ENCODE peak calls at places on chromosome 5, in six cellular contexts. R, H, F, B, Q and T are unnamed samples.

GRCh38 chr5:122151640-122152039 is 22.3 kb downstream of the ZNF474 start:
- DNase-seq in R (no peak), H (no peak), F (no peak), B (no peak), Q (no peak), T (no peak)

GRCh38 chr5:67639311-67639710 is 442.7 kb upstream of the CD180 start:
- DNase-seq in R (no peak), H (peak; percentile 15), F (no peak), B (no peak), Q (no peak), T (no peak)

GRCh38 chr5:9604416-9604815 is 25.7 kb downstream of the TAS2R1 start:
- DNase-seq in R (no peak), H (no peak), F (no peak), B (no peak), Q (no peak), T (no peak)

GRCh38 chr5:123449424-123449823 is 26.2 kb upstream of the CEP120 start:
- DNase-seq in R (no peak), H (no peak), F (no peak), B (no peak), Q (no peak), T (no peak)

GRCh38 chr5:143403607-143404415 is at the start of gene NR3C1:
- DNase-seq in R (peak; percentile 84), H (peak; percentile 66), F (peak; percentile 95), B (peak; percentile 88), Q (peak; percentile 81), T (peak; percentile 79)

GRCh38 chr5:125274211-125274610 is 527.8 kb upstream of the ZNF608 start:
- DNase-seq in R (no peak), H (no peak), F (no peak), B (no peak), Q (no peak), T (no peak)

GRCh38 chr5:80958611-80959010 is 1.6 kb upstream of the RASGRF2 start:
- DNase-seq in R (no peak), H (no peak), F (no peak), B (no peak), Q (no peak), T (no peak)

GRCh38 chr5:62698756-62699155 is 120.1 kb downstream of the LRRC70 start:
- DNase-seq in R (no peak), H (no peak), F (no peak), B (no peak), Q (no peak), T (no peak)

GRCh38 chr5:59538080-59538479 is 355.4 kb downstream of the PDE4D start:
- DNase-seq in R (no peak), H (no peak), F (no peak), B (no peak), Q (no peak), T (no peak)

GRCh38 chr5:81747030-81747429 is 3.9 kb downstream of the SSBP2 start:
- DNase-seq in R (no peak), H (no peak), F (no peak), B (no peak), Q (no peak), T (no peak)

GRCh38 chr5:112279082-112279481 is 140.0 kb downstream of the EPB41L4A start:
- DNase-seq in R (no peak), H (no peak), F (no peak), B (no peak), Q (no peak), T (no peak)

DNA sequence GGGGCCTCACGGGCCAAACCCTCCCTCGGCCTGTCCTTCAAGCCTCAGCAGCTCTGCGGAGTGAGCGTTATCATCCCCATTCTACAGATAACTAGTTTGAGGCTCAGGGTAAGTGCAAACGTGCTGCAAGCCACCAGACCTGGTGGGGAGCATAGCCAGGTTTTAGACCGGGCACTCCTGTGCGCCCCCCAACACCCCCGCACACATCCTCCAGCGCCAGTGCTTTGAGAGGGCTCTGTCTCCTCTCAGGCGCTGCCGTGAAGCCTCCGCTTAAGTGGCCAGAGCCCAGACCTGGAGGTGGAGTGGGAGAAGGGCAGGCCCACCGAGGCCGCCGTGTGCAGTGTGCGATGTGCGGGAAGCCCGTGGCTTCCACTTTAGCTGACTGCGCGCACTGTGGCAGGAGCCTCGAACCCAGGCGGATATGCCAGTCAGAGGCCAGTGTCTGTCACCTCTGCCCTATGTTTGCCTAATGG is 1.6 kb upstream of the MGAT1 start:
- DNase-seq in R (no peak), H (no peak), F (no peak), B (no peak), Q (no peak), T (no peak)
- H3K4me3 ChIP-seq in R (peak overlapping the region; percentile 98), H (peak overlapping the region; percentile 84), F (peak overlapping the region; percentile 87), B (peak overlapping the region; percentile 81), Q (no peak overlapping the region), T (peak overlapping the region; percentile 88)

GRCh38 chr5:56815657-56816545 is 552 bp downstream of the MAP3K1 start:
- DNase-seq in R (peak; percentile 33), H (peak; percentile 46), F (peak; percentile 65), B (peak; percentile 34), Q (peak; percentile 36), T (no peak)

GRCh38 chr5:56816546-56817081 is 1.3 kb downstream of the MAP3K1 start:
- DNase-seq in R (peak; percentile 50), H (peak; percentile 89), F (peak; percentile 82), B (peak; percentile 60), Q (peak; percentile 28), T (peak; percentile 46)

GRCh38 chr5:56813302-56813701 is 2.0 kb upstream of the MAP3K1 start:
- DNase-seq in R (no peak), H (no peak), F (no peak), B (no peak), Q (no peak), T (no peak)

GRCh38 chr5:56814963-56815656 is at the start of gene MAP3K1:
- DNase-seq in R (peak; percentile 57), H (peak; percentile 69), F (peak; percentile 84), B (peak; percentile 94), Q (peak; percentile 74), T (peak; percentile 76)

DNA sequence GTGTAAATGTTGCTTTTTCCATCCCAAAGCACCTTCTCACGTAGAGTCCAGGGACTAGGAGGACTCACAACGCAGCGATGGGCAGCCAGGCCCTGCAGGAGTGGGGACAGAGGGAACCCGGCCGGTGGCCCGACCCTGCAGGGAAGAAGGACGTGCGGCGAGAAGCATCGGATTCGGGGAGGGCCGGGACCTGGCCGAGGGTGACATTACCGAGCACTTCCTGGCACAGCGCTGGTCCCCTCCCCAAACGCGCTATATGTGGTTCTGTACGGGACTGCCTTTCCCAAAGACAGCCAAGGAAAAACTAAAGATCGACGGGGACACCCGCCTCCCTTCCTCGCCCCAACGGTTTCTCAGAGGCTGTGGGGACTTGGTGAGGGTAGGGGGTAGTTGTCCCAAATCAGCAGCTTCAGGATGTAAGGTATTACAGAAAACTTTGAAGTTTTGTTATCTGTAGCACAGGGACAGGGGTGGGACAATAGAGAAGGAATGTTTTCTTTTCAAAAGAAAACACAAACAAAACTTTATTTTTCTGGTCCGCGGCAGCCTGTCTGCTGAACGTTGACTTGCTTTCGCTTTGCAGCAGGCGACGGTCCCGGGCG is 887 bp upstream of the MAP3K1 start:
- DNase-seq in R (peak; percentile 35), H (peak; percentile 60), F (no peak), B (peak; percentile 36), Q (peak; percentile 20), T (no peak)
- TF ChIP-seq CTCF in R (no peak), H (no peak), F (no peak), B (no peak), Q (no peak), T (no peak)

DNA sequence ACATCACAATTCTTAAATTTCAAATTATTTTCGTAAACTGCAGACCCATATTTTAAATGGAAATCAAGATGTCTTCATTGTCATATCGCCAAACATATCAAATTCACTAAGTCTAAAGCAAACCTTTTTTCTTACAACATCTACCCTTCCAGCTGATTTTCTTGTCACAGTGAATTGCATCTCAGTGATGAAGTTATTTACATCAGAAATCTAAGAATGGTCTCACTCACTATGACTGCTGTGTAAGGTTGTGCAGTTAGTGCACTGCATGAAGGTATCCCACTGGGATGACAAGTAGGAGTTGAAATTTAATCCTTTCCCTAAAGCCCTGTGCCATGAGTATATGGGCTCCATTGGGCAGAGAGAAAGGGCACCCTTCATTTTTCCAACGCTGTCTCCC is 399.4 kb upstream of the ITGA1 start:
- DNase-seq in R (no peak), H (no peak), F (no peak), B (no peak), Q (no peak), T (no peak)
- H3K4me3 ChIP-seq in R (no peak overlapping the region), H (no peak overlapping the region), F (no peak overlapping the region), B (no peak overlapping the region), Q (no peak overlapping the region), T (no peak overlapping the region)

GRCh38 chr5:151771259-151772028 is at the start of gene G3BP1:
- DNase-seq in R (peak; percentile 100), H (peak; percentile 100), F (peak; percentile 100), B (peak; percentile 100), Q (peak; percentile 100), T (peak; percentile 100)
- TF ChIP-seq CTCF in R (peak; percentile 40), H (peak; percentile 54), F (peak; percentile 78), B (no peak), Q (peak; percentile 33), T (peak; percentile 81)

GRCh38 chr5:89827388-89827787 is 582.2 kb downstream of the CETN3 start:
- DNase-seq in R (no peak), H (no peak), F (no peak), B (no peak), Q (no peak), T (peak; percentile 49)
- H3K4me3 ChIP-seq in R (peak overlapping the region; percentile 23), H (no peak overlapping the region), F (no peak overlapping the region), B (no peak overlapping the region), Q (no peak overlapping the region), T (no peak overlapping the region)

DNA sequence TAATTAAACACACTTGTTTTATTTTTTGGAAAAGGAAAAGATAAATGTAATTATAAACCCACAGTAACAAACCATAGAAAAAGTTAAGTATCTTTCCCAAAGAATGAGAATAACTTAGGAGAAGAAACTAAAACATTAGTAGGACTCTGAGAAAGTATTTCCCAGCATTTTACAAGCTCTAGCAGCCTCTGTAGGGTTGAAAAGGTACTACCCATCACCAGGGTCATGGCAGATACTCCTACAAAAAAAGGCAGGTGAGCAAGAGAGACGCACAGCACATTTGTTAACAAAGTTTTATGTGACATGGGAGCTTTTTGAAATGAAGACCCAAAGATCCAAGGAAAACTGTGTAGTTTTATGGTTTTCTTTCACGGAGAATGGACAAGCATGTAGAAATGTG is 77.7 kb upstream of the FAM169A start:
- DNase-seq in R (no peak), H (peak; percentile 76), F (no peak), B (no peak), Q (no peak), T (no peak)
- TF ChIP-seq CTCF in R (no peak), H (peak; percentile 61), F (peak; percentile 6), B (peak; percentile 7), Q (no peak), T (no peak)

GRCh38 chr5:74636552-74636951 is 4.0 kb downstream of the ENC1 start:
- DNase-seq in R (no peak), H (no peak), F (no peak), B (no peak), Q (no peak), T (no peak)
- H3K4me3 ChIP-seq in R (no peak overlapping the region), H (no peak overlapping the region), F (no peak overlapping the region), B (no peak overlapping the region), Q (no peak overlapping the region), T (peak overlapping the region; percentile 86)

GRCh38 chr5:1975898-1976765 is 93.4 kb upstream of the IRX4 start:
- DNase-seq in R (no peak), H (no peak), F (peak; percentile 3), B (no peak), Q (no peak), T (no peak)
- TF ChIP-seq CTCF in R (no peak), H (peak; percentile 43), F (no peak), B (no peak), Q (no peak), T (no peak)